ENCODE peak calls at places on chromosomes 6 and 20, in six cellular contexts. T is ascending aorta, X is breast epithelium, B is left lung, D is HCT116, V is brain microvascular endothelial cell. I is an unnamed sample.

GRCh38 chr6:36120979-36121706 is 9.2 kb upstream of the MAPK13 start:
- DNase-seq in T (peak), X (peak), B (peak), D (no peak), V (no peak), I (peak)

GRCh38 chr20:19875746-19876145 is 117.7 kb downstream of the RIN2 start:
- DNase-seq in T (no peak), X (no peak), B (no peak), D (no peak), V (no peak), I (no peak)

GRCh38 chr20:10550204-10551118 is 115.4 kb downstream of the SLX4IP start:
- DNase-seq in T (no peak), X (no peak), B (no peak), D (no peak), V (no peak), I (no peak)

GRCh38 chr20:4898282-4898681 is 103.0 kb downstream of the SLC23A2 start:
- DNase-seq in T (peak), X (no peak), B (no peak), D (peak), V (peak), I (peak)

GRCh38 chr6:157823523-157824370 is 701 bp downstream of the SNX9 start:
- DNase-seq in T (peak), X (peak), B (peak), D (peak), V (peak), I (peak)

GRCh38 chr20:35653893-35654292 is 10.8 kb downstream of the CPNE1 start:
- DNase-seq in T (no peak), X (no peak), B (no peak), D (no peak), V (no peak), I (no peak)

GRCh38 chr6:108714774-108715414 is 133.3 kb upstream of the ARMC2 start:
- DNase-seq in T (peak), X (no peak), B (no peak), D (no peak), V (no peak), I (no peak)

GRCh38 chr20:36334281-36335075 is 28.3 kb downstream of the DLGAP4 start:
- DNase-seq in T (no peak), X (no peak), B (no peak), D (no peak), V (no peak), I (no peak)

GRCh38 chr20:31608256-31608980 is 3.3 kb downstream of the ID1 start:
- DNase-seq in T (peak), X (peak), B (peak), D (peak), V (no peak), I (peak)

GRCh38 chr20:9392892-9393857 is 121.2 kb upstream of the LAMP5 start:
- DNase-seq in T (peak), X (no peak), B (peak), D (peak), V (peak), I (peak)

GRCh38 chr20:33803921-33804337 is 7.2 kb upstream of the CHMP4B start:
- DNase-seq in T (no peak), X (no peak), B (no peak), D (no peak), V (peak), I (peak)

GRCh38 chr6:56525976-56526375 is 116.7 kb downstream of the DST start:
- DNase-seq in T (no peak), X (no peak), B (no peak), D (no peak), V (no peak), I (no peak)

GRCh38 chr6:130218136-130218535 is 4.6 kb downstream of the SAMD3 start:
- DNase-seq in T (no peak), X (no peak), B (no peak), D (no peak), V (no peak), I (no peak)

GRCh38 chr6:149974825-149975224 is 11.1 kb downstream of the ULBP1 start:
- DNase-seq in T (no peak), X (no peak), B (no peak), D (no peak), V (no peak), I (no peak)

GRCh38 chr6:170279977-170280688 is 10.7 kb downstream of the DLL1 start:
- DNase-seq in T (peak), X (peak), B (peak), D (no peak), V (no peak), I (peak)

GRCh38 chr6:9745476-9745875 is 669.4 kb downstream of the TFAP2A start:
- DNase-seq in T (no peak), X (no peak), B (no peak), D (no peak), V (no peak), I (no peak)

GRCh38 chr20:63527184-63527583 is 6.6 kb downstream of the PPDPF start:
- DNase-seq in T (no peak), X (no peak), B (no peak), D (no peak), V (no peak), I (no peak)

GRCh38 chr6:113381232-113381631 is 475.9 kb upstream of the MARCKS start:
- DNase-seq in T (no peak), X (no peak), B (no peak), D (no peak), V (no peak), I (peak)

GRCh38 chr6:166736606-166737005 is 109.6 kb upstream of the RPS6KA2 start:
- DNase-seq in T (no peak), X (no peak), B (no peak), D (peak), V (peak), I (peak)

GRCh38 chr6:43113431-43114260 is 37.5 kb downstream of the PTK7 start:
- DNase-seq in T (no peak), X (no peak), B (no peak), D (no peak), V (no peak), I (peak)

GRCh38 chr6:72968704-72969103 is 256.6 kb downstream of the KHDC1L start:
- DNase-seq in T (no peak), X (no peak), B (no peak), D (peak), V (no peak), I (no peak)

GRCh38 chr20:43751167-43752050 is 24.6 kb upstream of the GTSF1L start:
- DNase-seq in T (no peak), X (no peak), B (no peak), D (no peak), V (peak), I (peak)

GRCh38 chr20:32522775-32523612 is 62.1 kb downstream of the NOL4L start:
- DNase-seq in T (no peak), X (no peak), B (no peak), D (no peak), V (peak), I (no peak)

GRCh38 chr20:48421547-48421946 is 406.3 kb downstream of the PREX1 start:
- DNase-seq in T (no peak), X (no peak), B (no peak), D (no peak), V (no peak), I (no peak)

GRCh38 chr6:75266716-75267291 is 17.8 kb downstream of the TMEM30A start:
- DNase-seq in T (no peak), X (no peak), B (no peak), D (no peak), V (no peak), I (peak)

GRCh38 chr6:4134841-4135664 is at the start of gene ECI2:
- DNase-seq in T (peak), X (peak), B (peak), D (no peak), V (no peak), I (peak)

GRCh38 chr6:135935951-135936601 is 84.6 kb downstream of the PDE7B start:
- DNase-seq in T (no peak), X (no peak), B (no peak), D (no peak), V (peak), I (peak)

GRCh38 chr6:6193221-6193745 is 127.2 kb downstream of the F13A1 start:
- DNase-seq in T (no peak), X (no peak), B (no peak), D (no peak), V (no peak), I (no peak)

GRCh38 chr6:37204014-37204751 is 34.2 kb downstream of the PIM1 start:
- DNase-seq in T (no peak), X (no peak), B (peak), D (no peak), V (no peak), I (peak)

GRCh38 chr6:3370361-3371221 is 86.3 kb downstream of the SLC22A23 start:
- DNase-seq in T (no peak), X (no peak), B (no peak), D (no peak), V (no peak), I (no peak)

GRCh38 chr6:74451953-74452352 is 753.9 kb downstream of the COL12A1 start:
- DNase-seq in T (no peak), X (no peak), B (no peak), D (no peak), V (no peak), I (no peak)

GRCh38 chr20:41440882-41441281 is 74.3 kb upstream of the EMILIN3 start:
- DNase-seq in T (no peak), X (no peak), B (no peak), D (no peak), V (no peak), I (no peak)

DNA sequence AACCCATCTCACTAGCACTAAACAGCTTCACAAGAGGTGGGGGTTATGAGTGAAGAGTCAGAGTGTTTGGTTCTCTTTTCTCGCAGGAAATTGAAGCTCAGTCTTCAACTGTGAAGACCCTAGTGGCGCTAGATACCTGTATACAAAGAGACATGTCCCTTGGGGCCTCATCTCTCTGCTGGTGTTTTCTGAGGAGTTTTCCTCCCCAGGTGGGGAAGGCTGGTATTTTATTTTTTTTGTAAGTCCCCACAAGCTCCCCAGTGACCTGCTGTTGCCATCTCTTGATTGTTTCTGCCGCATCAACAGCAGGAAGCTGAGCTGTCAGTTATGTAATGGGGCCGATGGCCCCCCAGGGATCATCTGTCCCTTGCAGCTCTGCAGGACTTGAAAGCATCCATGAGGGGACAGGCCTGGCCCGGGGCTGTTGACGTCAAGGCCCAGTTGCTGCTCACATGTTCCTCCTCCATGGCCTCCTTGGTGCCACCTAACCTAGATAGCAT is 23.1 kb downstream of the STK35 start:
- DNase-seq in T (no peak), X (no peak), B (no peak), D (no peak), V (no peak), I (no peak)
- H3K4me3 ChIP-seq in T (no peak), X (no peak), B (no peak), D (no peak), V (no peak), I (no peak)

DNA sequence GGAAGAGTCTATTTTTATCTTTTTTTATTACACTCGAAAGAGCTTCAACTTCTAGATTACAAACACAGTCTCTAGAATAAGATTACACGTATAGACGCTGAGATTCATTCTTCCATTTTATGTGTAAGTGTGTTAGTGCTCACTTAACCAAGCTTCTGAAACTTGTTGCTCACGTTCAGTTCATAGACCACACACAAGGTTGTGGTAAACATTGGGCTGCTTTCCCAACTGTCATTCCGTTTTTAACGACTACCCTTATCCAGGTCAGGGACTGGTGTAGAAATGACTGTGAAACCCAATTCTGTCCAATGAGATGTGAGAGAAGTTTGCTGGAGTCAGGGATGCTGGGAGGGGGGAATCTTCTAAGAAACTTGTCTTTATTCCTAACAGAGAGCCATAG is 78.7 kb downstream of the TPBG start:
- DNase-seq in T (no peak), X (no peak), B (no peak), D (no peak), V (no peak), I (no peak)
- H3K27ac ChIP-seq in T (no peak), X (no peak), B (no peak), D (no peak), V (no peak), I (no peak)

DNA sequence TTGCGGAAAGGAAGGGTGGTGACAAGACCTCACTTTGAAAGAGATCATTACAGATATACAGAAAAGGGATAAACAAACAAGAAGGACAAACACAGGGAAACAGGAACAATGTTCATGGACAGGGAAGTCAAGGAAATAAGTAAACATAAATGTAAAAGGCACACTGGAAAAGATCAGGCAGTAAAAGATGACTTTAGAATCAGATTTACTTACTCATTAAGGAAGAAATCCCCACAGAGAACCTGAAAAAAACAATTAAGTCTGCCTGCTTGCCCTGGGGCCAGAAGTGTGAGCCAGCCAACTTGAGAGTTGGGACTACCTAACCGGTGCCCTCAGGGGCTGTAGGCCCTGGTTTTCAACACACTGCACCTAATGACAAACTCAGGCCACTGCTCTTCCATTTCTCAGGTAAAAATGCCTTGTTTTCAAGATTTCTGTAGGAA is 1.7 kb downstream of the APMAP start:
- DNase-seq in T (peak), X (peak), B (no peak), D (no peak), V (no peak), I (no peak)
- H3K4me3 ChIP-seq in T (peak), X (no peak), B (no peak), D (peak), V (no peak), I (no peak)

GRCh38 chr20:62243906-62244515 is 5.7 kb downstream of the OSBPL2 start:
- DNase-seq in T (no peak), X (no peak), B (no peak), D (no peak), V (no peak), I (no peak)

GRCh38 chr20:62246431-62246830 is 8.1 kb downstream of the OSBPL2 start:
- DNase-seq in T (no peak), X (no peak), B (no peak), D (no peak), V (no peak), I (no peak)

GRCh38 chr20:62245911-62246280 is 7.6 kb downstream of the OSBPL2 start:
- DNase-seq in T (no peak), X (no peak), B (no peak), D (no peak), V (no peak), I (no peak)

GRCh38 chr20:62243106-62243505 is 4.8 kb downstream of the OSBPL2 start:
- DNase-seq in T (no peak), X (no peak), B (no peak), D (no peak), V (no peak), I (no peak)

DNA sequence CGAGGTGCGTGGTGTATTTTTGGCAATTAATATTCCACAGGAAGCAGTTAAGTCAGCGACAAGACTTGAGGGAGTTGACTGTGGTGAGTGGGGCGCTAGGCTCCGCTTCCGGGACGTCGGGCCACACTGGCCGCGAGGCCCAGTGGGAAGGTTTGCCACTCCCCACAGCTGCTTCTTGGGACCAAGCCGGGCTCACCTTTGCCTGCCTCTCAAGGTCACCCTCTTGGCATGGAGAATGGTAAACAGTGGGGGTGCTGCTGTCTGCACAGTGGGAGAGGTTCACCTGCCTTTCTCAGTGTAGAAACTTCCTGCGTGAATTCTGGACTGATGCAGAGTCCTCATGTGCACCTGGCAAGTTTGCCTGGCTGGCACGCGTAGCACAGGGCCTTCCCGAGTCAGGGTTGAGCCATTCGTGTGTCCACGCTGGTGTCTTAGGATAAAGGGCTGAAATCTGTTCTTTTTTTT is 6.4 kb downstream of the OSBPL2 start:
- DNase-seq in T (no peak), X (no peak), B (no peak), D (no peak), V (no peak), I (no peak)
- H3K27ac ChIP-seq in T (peak), X (no peak), B (no peak), D (no peak), V (no peak), I (no peak)